ENCODE peak calls at places on chromosomes 11 and 22, in nine cellular contexts. C is adrenal gland, F is spleen, O is A549, G is GM12891, V is testis, I is NB4, W is IMR-90, P is body of pancreas. J is an unnamed sample.

GRCh38 chr11:76321820-76322524 is 59.0 kb downstream of the THAP12 start:
- DNase-seq in C (no peak), F (peak), O (no peak), G (no peak), V (no peak), I (no peak), W (no peak), P (peak), J (no peak)

GRCh38 chr11:19077965-19078364 is 17.4 kb upstream of the MRGPRX2 start:
- DNase-seq in C (no peak), F (no peak), O (no peak), G (no peak), V (no peak), I (no peak), W (no peak), P (no peak), J (no peak)

GRCh38 chr22:39308614-39309363 is 10.6 kb downstream of the RPL3 start:
- DNase-seq in C (peak), F (peak), O (peak), G (no peak), V (no peak), I (peak), W (peak), P (no peak), J (peak)

GRCh38 chr11:131691558-131692041 is 321.2 kb downstream of the NTM start:
- DNase-seq in C (no peak), F (no peak), O (no peak), G (peak), V (peak), I (no peak), W (peak), P (no peak), J (peak)

GRCh38 chr11:111510311-111510710 is 1.9 kb downstream of the BTG4 start:
- DNase-seq in C (no peak), F (no peak), O (no peak), G (no peak), V (no peak), I (no peak), W (peak), P (no peak), J (no peak)

GRCh38 chr22:43482310-43482625 is 70.5 kb downstream of the MPPED1 start:
- DNase-seq in C (no peak), F (peak), O (no peak), G (no peak), V (peak), I (no peak), W (no peak), P (no peak), J (no peak)

GRCh38 chr11:43573233-43573632 is 107.3 kb upstream of the HSD17B12 start:
- DNase-seq in C (peak), F (no peak), O (no peak), G (no peak), V (peak), I (peak), W (no peak), P (no peak), J (peak)

GRCh38 chr11:91239359-91239758 is 985.3 kb upstream of the FAT3 start:
- DNase-seq in C (no peak), F (no peak), O (no peak), G (no peak), V (no peak), I (no peak), W (no peak), P (no peak), J (no peak)

GRCh38 chr11:124841186-124841585 is 24.0 kb upstream of the ROBO3 start:
- DNase-seq in C (no peak), F (no peak), O (no peak), G (no peak), V (no peak), I (no peak), W (no peak), P (no peak), J (no peak)

GRCh38 chr11:9078113-9079041 is 13.0 kb downstream of the SCUBE2 start:
- DNase-seq in C (no peak), F (no peak), O (no peak), G (no peak), V (no peak), I (no peak), W (peak), P (no peak), J (no peak)

GRCh38 chr22:48740086-48740730 is 1087.5 kb downstream of the BRD1 start:
- DNase-seq in C (peak), F (peak), O (no peak), G (no peak), V (no peak), I (no peak), W (no peak), P (no peak), J (no peak)

GRCh38 chr11:6992457-6993431 is 27.4 kb downstream of the ZNF214 start:
- DNase-seq in C (no peak), F (no peak), O (no peak), G (no peak), V (no peak), I (no peak), W (peak), P (no peak), J (no peak)

DNA sequence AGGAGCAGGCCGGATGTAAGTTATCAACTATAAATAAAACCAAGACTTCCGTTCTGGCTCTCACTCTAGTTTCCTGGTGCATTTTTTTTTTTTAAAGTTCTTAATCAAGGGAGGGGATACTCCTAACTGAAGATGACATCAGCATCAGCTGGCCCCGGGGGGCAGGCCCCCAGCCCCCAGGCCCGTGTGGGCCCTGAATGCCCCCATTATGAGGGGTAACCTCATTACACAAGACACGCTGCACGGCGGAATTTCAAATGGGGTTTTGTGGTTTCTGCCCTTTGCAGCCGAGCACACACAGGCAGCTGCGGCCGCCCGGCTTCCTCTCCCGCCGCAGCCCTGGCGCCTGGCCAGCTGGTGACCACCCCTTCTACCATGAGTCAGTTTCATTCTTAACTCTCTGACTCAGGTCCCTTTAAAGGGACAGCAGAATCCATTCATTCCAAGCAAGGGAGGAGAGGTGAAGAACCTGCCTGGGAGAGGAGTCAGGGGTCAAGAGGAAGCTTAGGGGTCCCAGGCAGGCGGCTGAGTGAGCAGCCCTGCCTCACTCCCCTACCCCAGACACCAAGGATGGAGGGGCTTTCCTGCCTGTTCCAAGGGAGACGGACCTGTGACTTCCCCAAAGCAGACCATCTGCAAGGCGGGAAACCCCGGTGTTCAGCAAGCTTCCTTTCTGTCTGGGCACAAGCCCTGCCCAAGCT is 3.4 kb downstream of the MYEOV start:
- DNase-seq in C (peak), F (peak), O (peak), G (peak), V (peak), I (peak), W (peak), P (peak), J (peak)
- TF ChIP-seq POLR2A in C (peak), F (no peak), O (no peak), G (no peak), V (no peak), I (no peak), W (no peak), P (no peak), J (peak)

GRCh38 chr11:73761403-73761945 is 600 bp upstream of the RAB6A start:
- DNase-seq in C (no peak), F (peak), O (no peak), G (no peak), V (no peak), I (no peak), W (no peak), P (peak), J (peak)

GRCh38 chr11:73760680-73761402 is at the start of gene RAB6A:
- DNase-seq in C (peak), F (peak), O (peak), G (peak), V (peak), I (peak), W (peak), P (peak), J (peak)

GRCh38 chr11:73759520-73760065 is 1.3 kb downstream of the RAB6A start:
- DNase-seq in C (no peak), F (no peak), O (peak), G (peak), V (no peak), I (peak), W (peak), P (no peak), J (peak)

GRCh38 chr11:73758451-73758850 is 2.4 kb downstream of the RAB6A start:
- DNase-seq in C (no peak), F (no peak), O (no peak), G (no peak), V (no peak), I (no peak), W (no peak), P (no peak), J (no peak)

GRCh38 chr11:73760066-73760679 is 701 bp downstream of the RAB6A start:
- DNase-seq in C (peak), F (no peak), O (peak), G (peak), V (peak), I (peak), W (peak), P (peak), J (peak)
- TF ChIP-seq POLR2A in C (no peak), F (no peak), O (no peak), G (no peak), V (no peak), I (no peak), W (no peak), P (no peak), J (no peak)

GRCh38 chr11:106077609-106078517 is at the start of gene AASDHPPT:
- DNase-seq in C (peak), F (no peak), O (peak), G (no peak), V (peak), I (peak), W (peak), P (peak), J (peak)
- TF ChIP-seq POLR2A in C (no peak), F (peak), O (peak), G (peak), V (no peak), I (peak), W (peak), P (peak), J (peak)

DNA sequence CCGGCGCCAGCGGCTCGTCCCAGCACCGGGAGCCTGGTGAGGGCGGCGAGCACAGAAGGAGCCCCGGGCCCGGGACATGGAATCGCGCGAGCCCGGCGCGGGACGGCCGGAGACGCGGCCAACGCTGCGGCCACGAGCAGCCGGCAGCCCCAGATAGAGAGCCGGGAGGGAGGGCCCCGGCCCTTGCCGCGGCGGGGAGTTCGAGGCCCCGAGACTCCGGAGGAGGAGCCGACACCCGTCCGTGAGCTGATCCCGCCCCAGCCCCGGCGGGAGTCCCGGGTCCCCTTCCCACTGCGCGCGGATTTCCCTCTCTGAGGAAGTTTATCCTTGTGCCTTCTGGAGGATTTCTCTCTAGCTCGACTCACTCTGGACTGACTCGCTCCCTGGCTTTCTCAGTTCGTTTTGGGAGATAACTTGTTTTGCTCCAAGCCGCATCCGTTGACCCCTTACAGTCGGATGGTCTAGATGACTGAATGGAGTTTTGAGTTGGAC is 474 bp downstream of the ARHGEF12 start:
- DNase-seq in C (peak), F (no peak), O (peak), G (no peak), V (peak), I (no peak), W (peak), P (peak), J (peak)
- TF ChIP-seq POLR2A in C (no peak), F (no peak), O (no peak), G (no peak), V (no peak), I (no peak), W (no peak), P (no peak), J (peak)

DNA sequence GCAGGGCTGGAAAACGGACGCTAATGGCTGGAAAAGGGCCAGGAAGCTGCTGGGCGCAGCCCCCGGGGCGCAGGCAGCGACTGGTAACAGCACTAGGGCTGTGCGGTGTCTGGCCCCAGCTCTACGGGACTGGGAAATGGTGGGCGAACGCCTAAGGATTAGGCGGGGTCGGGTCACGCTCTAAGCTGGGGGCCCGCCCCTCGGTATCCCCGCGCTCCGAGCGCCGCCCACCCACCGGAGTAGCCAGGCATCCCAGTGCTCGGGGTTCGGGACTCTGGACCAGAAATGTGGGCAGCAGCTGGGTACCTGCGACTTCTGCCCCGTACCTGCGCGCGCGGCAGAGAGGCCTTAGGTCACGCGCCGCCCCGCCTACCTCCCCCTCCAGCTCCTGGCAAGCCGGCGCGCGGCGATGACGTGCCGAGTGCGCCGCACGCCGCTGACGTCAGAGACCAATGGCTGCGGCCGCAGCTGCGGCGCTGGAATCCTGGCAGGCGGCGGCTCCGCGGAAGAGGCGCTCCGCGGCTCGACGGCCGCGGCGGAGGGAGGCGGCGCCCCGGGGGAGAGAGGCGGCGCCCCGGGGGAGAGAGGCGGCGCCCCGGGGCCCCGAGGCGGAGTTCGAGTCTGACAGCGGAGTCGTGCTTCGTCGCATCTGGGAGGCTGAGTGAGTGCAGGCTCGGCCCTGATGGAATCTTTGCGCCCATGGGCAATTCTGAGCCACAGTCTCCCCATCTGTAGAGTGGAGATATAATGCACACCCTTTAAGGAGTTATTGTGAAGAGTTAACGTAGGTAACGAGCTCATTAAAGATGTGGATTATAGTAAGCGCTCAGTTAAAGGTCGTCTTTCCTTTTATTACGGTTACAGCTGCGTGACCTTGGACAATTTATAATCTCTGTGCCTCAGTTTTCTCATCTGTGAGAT is at the start of the genes HPS4 and SRRD:
- DNase-seq in C (peak), F (peak), O (peak), G (peak), V (peak), I (peak), W (peak), P (peak), J (peak)
- TF ChIP-seq POLR2A in C (peak), F (peak), O (peak), G (peak), V (no peak), I (peak), W (peak), P (peak), J (peak)

GRCh38 chr11:96242971-96243647 is 99.9 kb downstream of the MAML2 start:
- DNase-seq in C (peak), F (peak), O (peak), G (peak), V (peak), I (peak), W (peak), P (peak), J (peak)
- TF ChIP-seq POLR2A in C (peak), F (peak), O (no peak), G (no peak), V (no peak), I (peak), W (no peak), P (peak), J (peak)

DNA sequence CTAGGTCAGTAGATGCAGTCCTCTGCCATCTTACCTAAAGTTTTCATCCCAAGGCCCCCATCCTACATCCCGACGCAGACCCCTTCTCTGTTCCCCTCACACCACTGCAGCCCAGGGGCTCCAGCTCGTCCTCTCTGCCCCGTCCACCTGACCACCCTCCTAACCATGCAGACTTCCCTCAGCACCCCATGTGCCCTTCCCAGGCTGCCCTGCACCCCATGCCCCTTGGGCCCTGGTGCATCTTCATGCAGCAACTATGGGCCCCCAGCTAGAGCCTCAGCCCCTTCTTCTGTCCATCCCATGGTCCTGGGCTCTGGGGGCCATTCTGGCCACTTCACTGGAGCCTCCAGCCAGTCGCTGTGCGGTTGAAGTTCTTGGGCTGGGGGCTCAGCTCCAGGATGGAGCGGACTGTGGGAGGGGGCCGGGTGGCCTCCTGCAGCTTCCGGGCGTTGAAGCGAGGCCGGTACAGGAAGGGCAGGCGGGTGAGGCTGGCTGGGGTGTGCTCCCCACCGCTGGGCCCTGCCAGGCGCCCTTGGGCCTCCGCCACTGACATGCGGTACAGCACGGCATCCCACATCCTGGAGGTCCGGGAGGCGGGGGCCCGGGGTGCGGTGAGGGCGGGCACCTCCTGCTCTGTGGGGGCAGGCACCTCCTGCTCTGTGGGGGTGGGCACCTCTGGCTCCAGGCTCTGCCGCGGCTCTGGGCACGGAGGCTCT is 2.7 kb downstream of the PRR33 start:
- DNase-seq in C (peak), F (peak), O (no peak), G (no peak), V (no peak), I (peak), W (no peak), P (no peak), J (no peak)
- TF ChIP-seq POLR2A in C (no peak), F (no peak), O (no peak), G (no peak), V (no peak), I (no peak), W (no peak), P (no peak), J (no peak)

DNA sequence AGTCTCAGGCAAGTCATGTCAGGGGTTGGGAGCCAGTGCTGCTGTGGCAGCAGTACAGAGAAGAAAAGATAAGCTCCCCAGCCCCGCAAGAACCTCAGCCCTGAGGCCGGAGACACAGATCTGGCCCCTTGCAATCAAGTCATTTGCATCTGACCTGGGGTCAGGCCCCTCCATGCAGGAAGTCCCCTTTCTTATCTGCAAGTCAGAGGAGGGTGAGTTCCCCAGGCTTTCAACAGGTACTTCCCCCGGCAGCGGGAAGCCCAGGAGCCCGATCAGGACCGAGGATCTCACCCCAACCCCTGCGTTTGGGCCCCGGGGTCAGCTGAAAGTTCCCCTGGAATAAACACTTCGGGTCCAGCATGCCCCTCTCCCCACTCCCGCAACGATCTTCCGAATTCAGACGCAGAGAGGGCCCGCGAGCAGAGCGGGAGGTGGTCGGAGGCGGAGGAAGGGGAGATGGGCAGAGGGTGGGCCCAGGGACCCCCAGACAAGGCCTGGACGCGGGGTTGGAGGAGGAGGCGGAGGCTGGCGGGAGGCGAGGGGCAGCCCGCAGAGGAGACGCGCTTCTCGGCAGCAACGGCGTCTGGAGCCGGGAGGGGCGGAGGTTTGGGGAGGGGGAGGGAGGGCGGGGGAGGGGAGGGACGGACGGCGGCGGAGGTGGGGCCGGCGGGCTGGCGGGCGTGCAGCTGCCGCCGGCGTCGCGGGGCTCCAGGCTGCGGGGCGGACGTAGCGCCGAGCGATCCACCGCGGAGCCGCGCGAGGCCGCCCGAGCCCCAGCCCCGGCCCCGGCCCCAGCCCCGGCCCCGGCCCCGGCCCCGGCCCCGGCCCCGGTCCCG is at the start of gene TSPAN18:
- DNase-seq in C (peak), F (peak), O (no peak), G (peak), V (no peak), I (peak), W (no peak), P (no peak), J (peak)
- TF ChIP-seq POLR2A in C (peak), F (no peak), O (no peak), G (no peak), V (no peak), I (no peak), W (no peak), P (no peak), J (no peak)